ENCODE peak calls at places on chromosome 1, in eight cellular contexts. H is HepG2, J is SK-N-SH, A is HCT116, Y is K562, I is A549, D is Panc1, W is GM12878. S is an unnamed sample.

GRCh38 chr1:6007318-6008083 is 15.3 kb upstream of the NPHP4 start:
- DNase-seq in W (no peak), H (no peak), I (no peak), J (no peak), A (no peak), Y (peak; percentile 78), D (no peak), S (peak; percentile 33)

GRCh38 chr1:33319949-33320618 is 814 bp downstream of the A3GALT2 start:
- DNase-seq in Y (no peak), I (no peak), A (no peak), D (no peak), H (no peak), J (no peak), W (no peak), S (no peak)

GRCh38 chr1:193103759-193104495 is 1.3 kb downstream of the GLRX2 start:
- DNase-seq in J (no peak), I (no peak), H (no peak), D (no peak), Y (no peak), W (no peak), A (no peak), S (no peak)

GRCh38 chr1:178061632-178062031 is 32.3 kb upstream of the RASAL2 start:
- DNase-seq in Y (no peak), A (no peak), I (no peak), H (no peak), J (no peak), D (no peak), W (no peak), S (no peak)

GRCh38 chr1:150881331-150882070 is 5.1 kb upstream of the ARNT start:
- DNase-seq in I (no peak), H (no peak), A (no peak), D (no peak), Y (no peak), J (no peak), W (no peak), S (no peak)

GRCh38 chr1:245956225-245956624 is 550.9 kb downstream of the SMYD3 start:
- DNase-seq in I (no peak), A (no peak), D (no peak), Y (no peak), H (no peak), W (no peak), J (no peak), S (no peak)

GRCh38 chr1:178818416-178818815 is 52.5 kb downstream of the ANGPTL1 start:
- DNase-seq in W (no peak), H (no peak), A (no peak), J (no peak), I (no peak), D (no peak), Y (no peak), S (no peak)

GRCh38 chr1:1099506-1100183 is 16.2 kb downstream of the C1orf159 start:
- DNase-seq in A (no peak), J (no peak), D (no peak), W (no peak), H (no peak), I (no peak), Y (no peak), S (no peak)

GRCh38 chr1:23424171-23424959 is at the start of gene TCEA3:
- DNase-seq in Y (no peak), H (peak; percentile 36), D (no peak), I (no peak), W (no peak), A (no peak), J (peak; percentile 41), S (peak; percentile 52)

GRCh38 chr1:35717911-35718476 is 690 bp downstream of the C1orf216 start:
- DNase-seq in D (no peak), I (peak; percentile 24), Y (peak; percentile 76), H (no peak), W (no peak), J (peak; percentile 60), A (peak; percentile 13), S (peak; percentile 70)

GRCh38 chr1:154957258-154957657 is 1.4 kb upstream of the PBXIP1 start:
- DNase-seq in D (no peak), I (no peak), W (no peak), Y (no peak), H (no peak), A (no peak), J (no peak), S (no peak)

GRCh38 chr1:201748331-201748730 is 80.6 kb upstream of the IPO9 start:
- DNase-seq in I (no peak), Y (no peak), J (no peak), A (no peak), H (no peak), W (no peak), D (no peak), S (peak; percentile 30)

GRCh38 chr1:37270639-37271038 is 203.7 kb upstream of the ZC3H12A start:
- DNase-seq in I (no peak), J (no peak), W (no peak), A (no peak), Y (no peak), H (no peak), D (no peak), S (no peak)

GRCh38 chr1:232355162-232356006 is 274.5 kb downstream of the SIPA1L2 start:
- DNase-seq in W (no peak), D (no peak), J (peak; percentile 25), Y (no peak), I (no peak), A (no peak), H (no peak), S (no peak)

GRCh38 chr1:6343506-6344405 is 49.8 kb downstream of the ACOT7 start:
- DNase-seq in I (peak; percentile 66), W (no peak), H (peak; percentile 50), A (peak; percentile 45), D (peak; percentile 59), Y (peak; percentile 77), J (peak; percentile 83), S (peak; percentile 90)

GRCh38 chr1:16354619-16355018 is 2.3 kb upstream of the FBXO42 start:
- DNase-seq in H (no peak), W (no peak), J (no peak), D (no peak), A (no peak), I (no peak), Y (no peak), S (no peak)

GRCh38 chr1:174134000-174134659 is 25.2 kb upstream of the RABGAP1L start:
- DNase-seq in W (no peak), H (no peak), Y (no peak), D (no peak), J (no peak), A (no peak), I (no peak), S (no peak)

GRCh38 chr1:165841582-165842362 is 14.4 kb downstream of the UCK2 start:
- DNase-seq in W (no peak), A (no peak), I (no peak), H (peak; percentile 34), Y (no peak), D (no peak), J (no peak), S (no peak)

DNA sequence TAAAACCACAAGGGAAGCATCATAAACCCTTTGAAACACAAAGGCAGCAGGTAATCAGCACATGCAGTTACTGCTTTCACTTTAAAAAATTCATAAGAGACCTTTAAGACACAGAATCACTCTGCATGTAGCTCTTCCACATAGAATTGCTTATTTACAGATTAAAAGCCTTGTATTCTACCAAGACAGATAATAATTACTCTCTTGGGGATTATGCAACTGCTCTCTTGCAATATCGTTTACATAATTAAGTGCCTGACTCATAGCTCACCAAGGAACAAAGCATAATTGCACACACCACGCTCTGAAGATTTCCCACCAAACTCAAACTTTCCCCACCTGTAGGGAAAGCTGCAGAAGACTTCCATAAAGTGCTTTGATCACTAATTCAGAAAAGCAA is 87.9 kb downstream of the VAV3 start:
- DNase-seq in I (no peak), A (no peak), D (no peak), Y (no peak), W (no peak), J (no peak), H (no peak), S (no peak)
- H3K4me1 ChIP-seq in I (no peaks in the 10 kb centered on the region), A (no peaks in the 10 kb centered on the region), D (no peaks in the 10 kb centered on the region), Y (no peaks in the 10 kb centered on the region), W (peaks cover 38% of the 10 kb centered on the region), J (no peaks in the 10 kb centered on the region), H (no peaks in the 10 kb centered on the region), S (peaks cover 12% of the 10 kb centered on the region)

GRCh38 chr1:19599810-19600209 is 44.3 kb upstream of the NBL1 start:
- DNase-seq in J (no peak), A (no peak), Y (no peak), W (no peak), H (no peak), I (no peak), D (no peak), S (no peak)

GRCh38 chr1:19591482-19592093 is 52.5 kb upstream of the NBL1 start:
- DNase-seq in A (no peak), D (no peak), H (no peak), Y (no peak), I (no peak), J (no peak), W (no peak), S (no peak)

GRCh38 chr1:19597463-19598309 is 46.4 kb upstream of the NBL1 start:
- DNase-seq in I (peak; percentile 27), D (no peak), H (no peak), W (no peak), Y (no peak), J (no peak), A (peak; percentile 19), S (peak; percentile 54)

GRCh38 chr1:19596719-19597462 is 47.2 kb upstream of the NBL1 start:
- DNase-seq in W (peak; percentile 99), Y (peak; percentile 97), J (peak; percentile 95), H (peak; percentile 99), I (peak; percentile 90), D (peak; percentile 94), A (peak; percentile 96), S (peak; percentile 99)

DNA sequence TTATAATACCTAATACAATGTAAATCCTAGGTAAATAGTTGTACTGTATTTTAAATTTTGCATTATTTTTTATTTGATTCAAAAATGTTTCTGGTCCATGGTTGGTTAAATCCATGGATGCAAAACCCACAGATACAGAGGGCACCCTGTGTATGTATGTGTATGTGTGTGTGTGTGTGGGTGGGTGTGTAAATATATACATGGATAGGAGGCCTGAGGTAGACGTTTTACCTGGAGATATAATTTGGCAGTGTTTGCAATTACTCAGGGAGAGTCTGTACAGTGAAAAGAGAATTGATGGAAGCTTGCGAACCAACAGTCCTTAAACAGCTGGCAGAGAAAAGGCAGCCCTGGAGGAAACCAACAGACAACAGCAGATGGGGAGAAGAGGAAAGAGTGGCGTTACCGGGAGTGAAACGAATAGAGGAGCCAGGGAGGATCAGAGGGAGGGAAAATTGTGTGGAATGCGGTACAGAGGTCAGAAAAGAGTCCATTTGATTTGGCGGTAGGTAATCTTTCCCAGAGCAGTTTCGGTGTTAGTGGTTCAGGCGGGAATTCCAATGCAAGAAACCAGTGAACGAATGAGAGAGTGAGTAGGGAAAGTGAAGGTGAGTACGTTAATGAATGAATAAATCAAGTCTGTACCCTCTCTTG is 47.9 kb upstream of the NBL1 start:
- DNase-seq in H (no peak), I (peak; percentile 15), D (no peak), A (no peak), W (no peak), J (peak; percentile 52), Y (peak; percentile 32), S (no peak)
- TF ChIP-seq REST in H (no peak), I (no peak), D (no peak), A (no peak), W (no peak), J (no peak), Y (no peak), S (no peak)

GRCh38 chr1:117284408-117285215 is 73.9 kb upstream of the VTCN1 start:
- DNase-seq in J (peak; percentile 62), I (peak; percentile 43), W (no peak), H (peak; percentile 52), A (peak; percentile 57), D (peak; percentile 17), Y (peak; percentile 53), S (peak; percentile 82)
- TF ChIP-seq CTCF in J (peak; percentile 75), I (peak; percentile 77), W (peak; percentile 24), H (peak; percentile 64), A (peak; percentile 75), D (peak; percentile 60), Y (peak; percentile 88), S (peak; percentile 87)

GRCh38 chr1:26994020-26994745 is 691 bp downstream of the TRNP1 start:
- DNase-seq in A (no peak), H (no peak), J (peak; percentile 81), D (no peak), W (no peak), I (no peak), Y (peak; percentile 77), S (peak; percentile 35)
- H3K4me1 ChIP-seq in A (peaks cover 74% of the 10 kb centered on the region), H (peaks cover 79% of the 10 kb centered on the region), J (peaks cover 12% of the 10 kb centered on the region), D (peaks cover 52% of the 10 kb centered on the region), W (peaks cover 5% of the 10 kb centered on the region), I (peaks cover 61% of the 10 kb centered on the region), Y (peaks cover 10% of the 10 kb centered on the region), S (peaks cover 49% of the 10 kb centered on the region)

S was measured in GM23338.